ENCODE peak calls at places on chromosomes 2 and 18, in four cellular contexts. V is prostate gland, D is esophagus squamous epithelium, J is body of pancreas. M is an unnamed sample.

GRCh38 chr2:238107525-238108422 is 7.6 kb downstream of the ESPNL start:
- DNase-seq in V (no peak), D (no peak), J (no peak), M (no peak)

GRCh38 chr2:64017811-64018714 is 1.2 kb downstream of the VPS54 start:
- DNase-seq in V (peak), D (no peak), J (peak), M (peak)

GRCh38 chr2:60880633-60880987 is 764 bp upstream of the REL start:
- DNase-seq in V (no peak), D (no peak), J (no peak), M (no peak)

GRCh38 chr2:48395658-48396057 is 134.3 kb upstream of the STON1 start:
- DNase-seq in V (no peak), D (no peak), J (no peak), M (no peak)

GRCh38 chr2:168550670-168551069 is 94.6 kb downstream of the CERS6 start:
- DNase-seq in V (no peak), D (no peak), J (peak), M (no peak)

GRCh38 chr2:37616674-37616999 is 54.8 kb downstream of the CDC42EP3 start:
- DNase-seq in V (no peak), D (no peak), J (no peak), M (no peak)

GRCh38 chr2:109368798-109369197 is 239.8 kb downstream of the SH3RF3 start:
- DNase-seq in V (no peak), D (no peak), J (no peak), M (no peak)

GRCh38 chr2:53182609-53183008 is 585.0 kb upstream of the CHAC2 start:
- DNase-seq in V (no peak), D (no peak), J (peak), M (no peak)

GRCh38 chr2:148794558-148794957 is 80.5 kb upstream of the KIF5C start:
- DNase-seq in V (no peak), D (no peak), J (no peak), M (no peak)

GRCh38 chr2:196985524-196986183 is 59.1 kb upstream of the PGAP1 start:
- DNase-seq in V (no peak), D (no peak), J (no peak), M (no peak)

GRCh38 chr18:72783517-72783916 is 84.3 kb downstream of the NETO1 start:
- DNase-seq in V (no peak), D (no peak), J (no peak), M (no peak)

GRCh38 chr18:34694611-34695165 is 15.4 kb upstream of the DTNA start:
- DNase-seq in V (no peak), D (no peak), J (no peak), M (no peak)

GRCh38 chr18:45336431-45336830 is 278.8 kb upstream of the SLC14A2 start:
- DNase-seq in V (no peak), D (no peak), J (no peak), M (no peak)

GRCh38 chr18:67926929-67927864 is 410.7 kb upstream of the DSEL start:
- DNase-seq in V (no peak), D (no peak), J (no peak), M (no peak)

GRCh38 chr2:159200498-159200897 is 86.0 kb downstream of the WDSUB1 start:
- DNase-seq in V (no peak), D (no peak), J (no peak), M (no peak)

GRCh38 chr2:156399950-156400703 is 36.1 kb upstream of the GPD2 start:
- DNase-seq in V (peak), D (no peak), J (peak), M (peak)

GRCh38 chr2:161250864-161251436 is 57.3 kb upstream of the PSMD14 start:
- DNase-seq in V (no peak), D (no peak), J (peak), M (no peak)

GRCh38 chr18:46649071-46649862 is 7.8 kb downstream of the LOXHD1 start:
- DNase-seq in V (no peak), D (no peak), J (no peak), M (no peak)

GRCh38 chr2:63792523-63792922 is 49.2 kb upstream of the UGP2 start:
- DNase-seq in V (no peak), D (no peak), J (no peak), M (no peak)

GRCh38 chr2:29075894-29076700 is 1.8 kb upstream of the PCARE start:
- DNase-seq in V (no peak), D (no peak), J (no peak), M (no peak)

GRCh38 chr2:29072251-29072650 is 2.1 kb downstream of the PCARE start:
- DNase-seq in V (no peak), D (no peak), J (no peak), M (no peak)

GRCh38 chr2:29074401-29074800 is at the start of gene PCARE:
- DNase-seq in V (no peak), D (no peak), J (no peak), M (no peak)

GRCh38 chr2:29072971-29073725 is 1.2 kb downstream of the PCARE start:
- DNase-seq in V (no peak), D (no peak), J (no peak), M (peak)

GRCh38 chr2:29073913-29074312 is 410 bp downstream of the PCARE start:
- DNase-seq in V (no peak), D (no peak), J (no peak), M (no peak)
- H3K27ac ChIP-seq in V (no peak), D (peak), J (no peak), M (no peak)

GRCh38 chr2:25276569-25277465 is 64.9 kb downstream of the DNMT3A start:
- DNase-seq in V (no peak), D (peak), J (peak), M (peak)
- H3K27ac ChIP-seq in V (peak), D (peak), J (peak), M (peak)

GRCh38 chr18:36813111-36813752 is 15.6 kb downstream of the TPGS2 start:
- DNase-seq in V (no peak), D (no peak), J (no peak), M (no peak)

GRCh38 chr18:36812686-36813085 is 16.1 kb downstream of the TPGS2 start:
- DNase-seq in V (no peak), D (no peak), J (no peak), M (no peak)

GRCh38 chr18:36809590-36810381 is 19.0 kb downstream of the TPGS2 start:
- DNase-seq in V (peak), D (no peak), J (peak), M (peak)

GRCh38 chr18:36811955-36812354 is 16.8 kb downstream of the TPGS2 start:
- DNase-seq in V (no peak), D (no peak), J (no peak), M (no peak)

DNA sequence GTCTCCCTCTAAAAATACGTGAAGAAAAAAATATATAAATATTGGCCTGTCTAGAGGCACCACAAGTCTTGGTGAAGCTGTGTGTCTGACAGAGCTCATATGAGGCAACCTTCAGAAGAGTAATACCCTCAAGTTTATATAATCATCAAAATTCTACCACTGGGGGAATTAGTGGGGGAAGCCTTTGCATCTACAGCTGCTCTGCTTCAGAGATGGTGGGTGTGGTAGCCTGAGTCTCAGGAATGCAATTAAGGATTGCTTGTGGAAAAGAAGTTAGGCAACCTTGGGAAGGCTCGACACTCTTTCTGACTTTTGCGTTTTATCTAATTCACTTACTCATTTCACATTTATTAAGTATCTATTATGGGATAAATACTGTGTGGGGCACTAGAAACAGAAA is 17.4 kb downstream of the TPGS2 start:
- DNase-seq in V (no peak), D (no peak), J (no peak), M (no peak)
- H3K27ac ChIP-seq in V (no peak), D (peak), J (no peak), M (no peak)

GRCh38 chr2:10753876-10754275 is 32.4 kb downstream of the ATP6V1C2 start:
- DNase-seq in V (no peak), D (no peak), J (no peak), M (no peak)
- H3K27ac ChIP-seq in V (no peak), D (no peak), J (no peak), M (no peak)

GRCh38 chr2:26054598-26055348 is 20.9 kb downstream of the RAB10 start:
- DNase-seq in V (no peak), D (no peak), J (no peak), M (no peak)
- H3K27ac ChIP-seq in V (no peak), D (no peak), J (no peak), M (no peak)

GRCh38 chr2:100105678-100106054 is 36.7 kb downstream of the AFF3 start:
- DNase-seq in V (no peak), D (no peak), J (no peak), M (no peak)
- H3K27ac ChIP-seq in V (peak), D (peak), J (no peak), M (no peak)

DNA sequence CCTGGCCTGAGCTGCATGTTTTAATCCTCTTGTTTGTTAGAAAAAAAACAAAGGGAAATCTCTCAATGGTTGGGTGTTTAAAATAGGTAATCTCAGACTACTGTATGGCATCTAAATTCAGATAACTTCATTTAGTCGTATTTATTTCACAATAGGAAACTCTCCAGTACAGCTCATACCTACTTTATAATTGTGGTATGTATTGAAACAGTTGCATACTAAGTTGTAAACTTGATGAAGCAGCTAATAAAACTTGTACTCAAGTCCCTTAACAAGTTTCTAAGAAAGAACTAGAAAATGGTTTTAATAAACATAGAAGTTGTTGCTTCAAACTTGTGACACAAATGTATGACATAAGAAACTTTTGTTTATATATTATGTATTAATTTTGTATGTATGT is 334.5 kb downstream of the PTPRM start:
- DNase-seq in V (no peak), D (no peak), J (no peak), M (no peak)
- H3K27ac ChIP-seq in V (no peak), D (peak), J (no peak), M (peak)

DNA sequence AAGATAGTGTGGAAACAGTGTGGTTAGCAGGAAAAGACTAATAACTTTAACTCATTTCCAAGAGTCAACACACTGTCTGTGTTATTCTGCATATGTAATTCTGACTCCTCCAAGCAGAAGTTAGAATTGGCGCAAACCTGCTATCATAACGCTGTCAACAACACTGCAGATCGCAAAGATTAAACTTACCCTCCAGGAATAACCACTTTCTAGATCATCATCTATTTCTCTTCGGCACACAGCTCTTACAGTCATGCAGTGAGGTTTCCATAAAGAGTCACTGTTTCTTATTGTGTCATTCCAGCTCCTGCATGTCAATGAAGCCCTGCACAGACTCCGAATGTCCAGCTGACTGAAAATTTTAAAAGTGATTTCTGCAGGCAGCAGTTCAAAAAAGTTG is 2.4 kb downstream of the FBXO48 start:
- DNase-seq in V (no peak), D (no peak), J (no peak), M (no peak)
- H3K27ac ChIP-seq in V (no peak), D (no peak), J (no peak), M (no peak)

DNA sequence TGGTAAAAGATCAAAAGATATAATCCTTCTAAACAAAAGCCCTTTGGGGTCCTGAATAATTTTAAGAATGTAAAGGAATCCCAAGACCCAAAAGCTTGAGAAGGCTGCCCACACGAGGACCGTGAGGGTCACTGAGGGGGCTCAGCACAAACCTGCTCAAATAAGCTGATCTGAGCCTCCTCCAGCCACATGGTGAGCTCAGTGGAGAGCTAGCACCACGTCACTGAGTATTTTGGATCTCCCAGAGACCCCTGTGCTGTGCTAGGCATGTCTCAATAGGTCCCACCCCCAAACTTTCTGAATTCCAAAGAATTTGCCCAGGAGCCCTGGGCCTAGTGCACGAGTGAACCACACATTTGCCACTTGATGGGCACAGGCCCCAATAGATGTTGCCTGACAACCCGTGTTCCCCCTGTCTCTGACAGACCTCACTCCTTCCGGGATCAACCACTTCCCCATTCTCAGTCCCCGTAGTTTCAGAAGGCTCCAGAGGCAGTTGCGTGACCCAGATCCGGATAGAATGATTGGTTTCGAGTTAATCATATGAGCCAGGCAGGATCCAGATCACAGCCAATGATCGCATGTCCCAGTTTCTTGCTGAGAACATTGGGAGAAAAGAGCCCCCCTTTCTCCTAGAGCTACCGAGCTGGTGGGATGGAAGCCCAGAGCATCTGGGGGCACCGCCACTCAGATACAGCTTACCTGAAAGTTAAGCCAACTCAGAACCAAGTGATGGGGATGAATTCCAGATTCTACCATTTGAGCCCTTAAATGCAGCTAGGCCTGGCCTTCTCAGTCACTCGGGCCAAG is 203.8 kb downstream of the TNS1 start:
- DNase-seq in V (no peak), D (no peak), J (no peak), M (no peak)
- H3K27ac ChIP-seq in V (no peak), D (peak), J (peak), M (no peak)

M was measured in thyroid gland.